ENCODE peak calls at places on chromosomes 3 and 15, in four cellular contexts. V, X, T and E are unnamed samples.

GRCh38 chr3:137134431-137134830 is 176.6 kb downstream of the IL20RB start:
- DNase-seq in V (no peak), X (no peak), T (no peak), E (no peak)

GRCh38 chr3:154799801-154800200 is 280.3 kb upstream of the MME start:
- DNase-seq in V (no peak), X (no peak), T (peak; percentile 43), E (no peak)

GRCh38 chr3:196513697-196514349 is 1.3 kb downstream of the SMCO1 start:
- DNase-seq in V (no peak), X (no peak), T (peak; percentile 64), E (no peak)

GRCh38 chr3:134840459-134840858 is 45.4 kb downstream of the EPHB1 start:
- DNase-seq in V (no peak), X (no peak), T (no peak), E (no peak)

GRCh38 chr15:87777054-87777498 is 479.5 kb downstream of the NTRK3 start:
- DNase-seq in V (no peak), X (no peak), T (peak; percentile 95), E (no peak)

GRCh38 chr15:51375966-51376640 is 34.6 kb downstream of the GLDN start:
- DNase-seq in V (no peak), X (no peak), T (peak; percentile 80), E (no peak)

GRCh38 chr3:132723024-132723462 is 834 bp upstream of the NPHP3 start:
- DNase-seq in V (no peak), X (no peak), T (no peak), E (no peak)

GRCh38 chr3:15892828-15893227 is 95.0 kb upstream of the ANKRD28 start:
- DNase-seq in V (no peak), X (no peak), T (peak; percentile 81), E (no peak)

GRCh38 chr3:51869304-51869703 is 6.1 kb downstream of the IQCF5 start:
- DNase-seq in V (peak; percentile 95), X (no peak), T (no peak), E (no peak)

GRCh38 chr3:11060500-11061251 is 68.1 kb downstream of the SLC6A1 start:
- DNase-seq in V (peak; percentile 72), X (peak; percentile 88), T (peak; percentile 50), E (peak; percentile 89)

GRCh38 chr3:43298292-43298691 is 12.0 kb downstream of the SNRK start:
- DNase-seq in V (no peak), X (no peak), T (no peak), E (no peak)

GRCh38 chr15:37585966-37586656 is 348.3 kb upstream of the TMCO5A start:
- DNase-seq in V (no peak), X (no peak), T (peak; percentile 62), E (no peak)

GRCh38 chr3:41808152-41808551 is 153.8 kb downstream of the ULK4 start:
- DNase-seq in V (no peak), X (no peak), T (peak; percentile 64), E (no peak)
- H4K5ac ChIP-seq in V (no peak overlapping the region), X (no peak overlapping the region), T (no peak overlapping the region), E (no peak overlapping the region)

GRCh38 chr3:147449669-147450068 is 40.5 kb downstream of the ZIC1 start:
- DNase-seq in V (peak; percentile 35), X (no peak), T (no peak), E (no peak)

GRCh38 chr3:147447224-147447623 is 38.1 kb downstream of the ZIC1 start:
- DNase-seq in V (no peak), X (no peak), T (no peak), E (no peak)
- H3K18ac ChIP-seq in V (no peak overlapping the region), X (no peak overlapping the region), T (no peak overlapping the region), E (no peak overlapping the region)

GRCh38 chr15:55198706-55199105 is 2.0 kb upstream of the RSL24D1 start:
- DNase-seq in V (no peak), X (no peak), T (no peak), E (no peak)
- H4K5ac ChIP-seq in V (no peak overlapping the region), X (no peak overlapping the region), T (no peak overlapping the region), E (no peak overlapping the region)

DNA sequence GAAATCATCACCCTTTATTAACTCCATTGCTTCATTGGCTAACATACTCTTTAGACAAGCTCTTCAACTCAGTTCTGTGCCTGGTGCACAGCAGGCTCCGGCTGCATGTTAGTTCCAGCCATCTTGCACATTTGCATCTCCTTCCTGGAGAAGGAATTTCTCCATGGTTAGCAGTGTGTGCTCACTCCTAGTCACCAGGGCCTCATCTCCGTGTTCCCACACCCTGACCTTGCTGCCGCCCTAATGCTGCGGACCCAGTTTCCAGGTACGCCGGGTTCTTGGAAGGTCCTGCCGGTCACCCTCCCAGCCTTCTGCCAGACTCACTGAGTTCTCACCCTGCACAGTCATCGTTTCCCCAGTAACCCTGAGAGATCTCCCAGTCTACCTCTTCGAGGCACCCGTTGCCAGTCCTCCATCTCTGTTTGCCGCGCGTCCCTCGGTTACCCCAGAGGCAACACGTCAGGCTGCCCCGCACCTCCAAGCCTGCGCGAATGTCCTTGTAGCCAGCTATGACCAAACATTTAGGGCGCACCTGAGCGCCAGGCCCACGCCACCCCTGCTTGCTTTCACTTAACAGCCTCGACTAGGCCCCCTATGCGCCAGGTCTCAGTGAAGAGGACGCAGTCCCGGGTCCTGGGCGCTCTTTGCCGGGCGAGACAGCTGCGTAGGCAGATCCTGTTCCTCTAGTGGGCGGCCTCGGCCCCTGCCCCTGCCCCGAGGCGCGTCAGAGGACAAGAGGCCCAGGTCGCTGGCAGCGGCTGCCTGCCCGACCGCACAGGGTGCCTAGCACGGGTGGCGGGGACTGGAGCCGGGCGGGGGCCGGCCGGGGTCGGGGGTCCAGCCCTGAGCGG is 744 bp upstream of the ZNF592 start:
- DNase-seq in V (peak; percentile 92), X (peak; percentile 82), T (peak; percentile 60), E (no peak)
- H3K18ac ChIP-seq in V (peak overlapping the region; percentile 99), X (peak overlapping the region; percentile 66), T (peak overlapping the region; percentile 21), E (peak overlapping the region; percentile 93)

GRCh38 chr15:68599560-68600071 is 20.8 kb downstream of the CORO2B start:
- DNase-seq in V (peak; percentile 94), X (peak; percentile 89), T (peak; percentile 75), E (peak; percentile 79)

GRCh38 chr15:68602484-68603240 is 23.9 kb downstream of the CORO2B start:
- DNase-seq in V (peak; percentile 89), X (no peak), T (no peak), E (no peak)

GRCh38 chr15:68601206-68602197 is 22.7 kb downstream of the CORO2B start:
- DNase-seq in V (peak; percentile 80), X (no peak), T (no peak), E (no peak)

GRCh38 chr15:68606332-68606731 is 27.5 kb downstream of the CORO2B start:
- DNase-seq in V (no peak), X (no peak), T (peak; percentile 63), E (no peak)

GRCh38 chr15:68603951-68604350 is 25.2 kb downstream of the CORO2B start:
- DNase-seq in V (no peak), X (no peak), T (no peak), E (no peak)
- H4K5ac ChIP-seq in V (no peak overlapping the region), X (no peak overlapping the region), T (no peak overlapping the region), E (no peak overlapping the region)

GRCh38 chr3:184380627-184381260 is 890 bp downstream of the CHRD start:
- DNase-seq in V (no peak), X (no peak), T (no peak), E (no peak)

GRCh38 chr3:184377882-184378445 is at the start of gene THPO:
- DNase-seq in V (peak; percentile 52), X (peak; percentile 67), T (no peak), E (no peak)

GRCh38 chr3:184378650-184379374 is 805 bp upstream of the THPO start:
- DNase-seq in V (no peak), X (no peak), T (no peak), E (no peak)

GRCh38 chr3:184380210-184380626 is 364 bp downstream of the CHRD start:
- DNase-seq in V (peak; percentile 67), X (peak; percentile 71), T (no peak), E (peak; percentile 79)

DNA sequence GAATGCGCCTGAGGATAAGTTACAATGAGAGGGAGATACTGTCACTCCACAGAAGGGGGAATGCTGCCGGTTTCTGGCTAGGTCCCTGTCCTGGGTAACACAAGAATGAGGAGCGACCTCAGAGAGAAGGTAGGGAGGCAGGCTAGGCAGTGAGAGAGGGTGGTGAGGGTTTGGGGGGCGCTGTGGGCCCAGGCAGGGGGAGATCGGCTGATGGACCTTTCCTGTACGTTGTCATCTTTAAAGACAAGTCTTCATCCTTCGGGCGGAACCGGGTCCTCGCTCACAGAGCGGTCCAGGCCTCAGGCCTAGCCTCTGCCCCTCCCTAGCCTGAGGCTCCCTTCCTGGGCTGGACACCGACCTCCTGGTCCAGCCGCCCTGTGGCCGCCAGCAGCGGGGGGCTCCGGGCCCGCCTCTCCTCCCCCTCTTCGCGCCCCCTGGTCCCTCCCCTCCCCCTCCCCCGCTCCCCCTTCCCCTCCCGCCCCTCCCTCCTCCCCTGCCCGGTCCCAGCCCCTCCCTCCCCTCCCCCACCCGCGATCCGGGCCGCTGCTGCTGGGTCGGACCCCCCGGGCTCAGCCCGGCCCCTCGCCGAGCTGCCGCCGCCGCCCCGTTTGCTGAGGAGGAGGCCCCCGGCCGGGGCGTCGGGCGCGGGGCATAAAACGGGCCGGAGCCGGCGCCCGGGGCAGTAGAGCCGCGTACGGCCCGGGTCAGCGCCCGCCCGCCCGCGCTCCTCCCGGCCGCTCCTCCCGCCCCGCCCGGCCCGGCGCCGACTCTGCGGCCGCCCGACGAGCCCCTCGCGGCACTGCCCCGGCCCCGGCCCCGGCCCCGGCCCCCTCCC is at the start of gene CHRD:
- DNase-seq in V (peak; percentile 30), X (no peak), T (no peak), E (no peak)
- H3K18ac ChIP-seq in V (peak within 1 kb of the TSS; percentile 89), X (no peak within 1 kb of the TSS), T (no peak within 1 kb of the TSS), E (peak within 1 kb of the TSS; percentile 36)

GRCh38 chr15:89196241-89196640 is 25.1 kb downstream of the RLBP1 start:
- DNase-seq in V (no peak), X (no peak), T (no peak), E (no peak)
- H4K5ac ChIP-seq in V (no peak overlapping the region), X (no peak overlapping the region), T (no peak overlapping the region), E (no peak overlapping the region)

GRCh38 chr15:95715116-95715888 is 615.2 kb upstream of the NR2F2 start:
- DNase-seq in V (no peak), X (no peak), T (peak; percentile 38), E (no peak)
- H3K18ac ChIP-seq in V (no peak overlapping the region), X (no peak overlapping the region), T (peak overlapping the region; percentile 16), E (no peak overlapping the region)

GRCh38 chr3:65752636-65753035 is 286.1 kb downstream of the MAGI1 start:
- DNase-seq in V (no peak), X (no peak), T (no peak), E (no peak)
- H4K5ac ChIP-seq in V (no peak overlapping the region), X (no peak overlapping the region), T (no peak overlapping the region), E (no peak overlapping the region)

DNA sequence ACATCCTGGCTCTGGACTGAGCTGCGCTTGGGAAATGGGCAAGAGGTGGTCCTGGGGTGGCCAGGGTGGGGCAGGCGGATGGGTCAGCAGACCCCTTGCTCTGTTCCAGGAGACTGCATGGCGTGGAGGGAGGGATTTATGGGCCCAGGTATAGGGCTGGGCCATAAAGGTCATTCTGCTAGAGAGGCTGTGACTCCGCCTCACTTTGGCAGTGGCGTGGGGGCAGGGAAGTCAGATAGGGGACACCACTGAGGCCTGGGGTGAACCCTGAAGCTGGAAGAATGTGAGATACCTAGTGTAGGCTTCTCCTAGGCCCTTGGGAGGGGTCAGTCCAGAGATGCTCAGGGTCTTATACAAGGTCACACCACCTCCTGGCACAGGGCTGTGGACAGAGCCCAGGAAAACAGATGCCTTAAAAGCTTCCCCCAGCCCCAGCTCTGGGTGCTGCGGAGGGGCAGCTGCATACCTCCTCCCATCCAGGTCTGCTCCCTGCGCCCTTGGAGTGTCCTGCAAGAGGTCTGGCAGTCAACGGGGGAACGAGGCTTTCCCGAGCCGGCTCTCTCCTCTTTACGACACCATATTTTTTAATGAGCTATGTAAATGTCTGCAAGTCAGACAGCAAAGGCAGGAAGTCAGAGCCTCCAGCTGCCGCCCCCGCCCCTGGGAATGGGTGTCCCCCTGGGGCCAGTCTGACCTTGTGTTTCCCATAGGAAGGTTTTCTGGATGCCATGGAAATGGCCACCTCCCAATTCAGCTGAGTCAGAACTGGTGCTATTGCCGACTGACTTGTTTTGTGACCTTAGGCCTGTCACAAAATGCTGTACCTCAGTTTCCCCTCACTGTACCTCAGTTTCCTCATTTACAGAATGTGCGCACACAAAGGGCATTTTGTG is 26.3 kb downstream of the LINGO1 start:
- DNase-seq in V (peak; percentile 65), X (peak; percentile 49), T (peak; percentile 13), E (no peak)
- H3K18ac ChIP-seq in V (no peak overlapping the region), X (no peak overlapping the region), T (no peak overlapping the region), E (peak overlapping the region; percentile 38)